ENCODE peak calls at places on chromosomes 12 and 14, in seven cellular contexts. One of them, this sample, is unnamed.

GRCh38 chr12:569091-569676 is 94.1 kb downstream of the NINJ2 start:
- DNase-seq in mucosa of gallbladder: no peak
- DNase-seq in HFFc6: no peak
- DNase-seq in activated CD4-positive, alpha-beta T cell treated with anti-CD3 and anti-CD28 coated beads, Interleukin-2, amount 10 ng/mL, durations not matched to agents 7 days and 5 days: no peak
- DNase-seq in suprapubic skin: no peak
- DNase-seq in tibial nerve: no peak
- DNase-seq in left lung: no peak
- DNase-seq in this sample: no peak

GRCh38 chr14:65167072-65167645 is 64.8 kb upstream of the MAX start:
- DNase-seq in mucosa of gallbladder: no peak
- DNase-seq in HFFc6: no peak
- DNase-seq in activated CD4-positive, alpha-beta T cell treated with anti-CD3 and anti-CD28 coated beads, Interleukin-2, amount 10 ng/mL, durations not matched to agents 7 days and 5 days: peak; percentile 41
- DNase-seq in suprapubic skin: no peak
- DNase-seq in tibial nerve: no peak
- DNase-seq in left lung: no peak
- DNase-seq in this sample: no peak

GRCh38 chr14:87443787-87444186 is 549.2 kb downstream of the GALC start:
- DNase-seq in mucosa of gallbladder: no peak
- DNase-seq in HFFc6: no peak
- DNase-seq in activated CD4-positive, alpha-beta T cell treated with anti-CD3 and anti-CD28 coated beads, Interleukin-2, amount 10 ng/mL, durations not matched to agents 7 days and 5 days: no peak
- DNase-seq in suprapubic skin: no peak
- DNase-seq in tibial nerve: no peak
- DNase-seq in left lung: no peak
- DNase-seq in this sample: no peak

GRCh38 chr12:60072911-60073310 is 477.1 kb downstream of the SLC16A7 start:
- DNase-seq in mucosa of gallbladder: no peak
- DNase-seq in HFFc6: peak; percentile 36
- DNase-seq in activated CD4-positive, alpha-beta T cell treated with anti-CD3 and anti-CD28 coated beads, Interleukin-2, amount 10 ng/mL, durations not matched to agents 7 days and 5 days: no peak
- DNase-seq in suprapubic skin: no peak
- DNase-seq in tibial nerve: no peak
- DNase-seq in left lung: no peak
- DNase-seq in this sample: peak; percentile 67

GRCh38 chr12:6226002-6226700 is 26.0 kb downstream of the CD9 start:
- DNase-seq in mucosa of gallbladder: peak; percentile 72
- DNase-seq in HFFc6: no peak
- DNase-seq in activated CD4-positive, alpha-beta T cell treated with anti-CD3 and anti-CD28 coated beads, Interleukin-2, amount 10 ng/mL, durations not matched to agents 7 days and 5 days: no peak
- DNase-seq in suprapubic skin: peak; percentile 84
- DNase-seq in tibial nerve: peak; percentile 57
- DNase-seq in left lung: peak; percentile 73
- DNase-seq in this sample: no peak

GRCh38 chr14:61140872-61141271 is 140.3 kb downstream of the TMEM30B start:
- DNase-seq in mucosa of gallbladder: no peak
- DNase-seq in HFFc6: peak; percentile 58
- DNase-seq in activated CD4-positive, alpha-beta T cell treated with anti-CD3 and anti-CD28 coated beads, Interleukin-2, amount 10 ng/mL, durations not matched to agents 7 days and 5 days: no peak
- DNase-seq in suprapubic skin: no peak
- DNase-seq in tibial nerve: no peak
- DNase-seq in left lung: no peak
- DNase-seq in this sample: peak; percentile 62

GRCh38 chr12:122031342-122032216 is 9.9 kb downstream of the BCL7A start:
- DNase-seq in mucosa of gallbladder: peak; percentile 35
- DNase-seq in HFFc6: no peak
- DNase-seq in activated CD4-positive, alpha-beta T cell treated with anti-CD3 and anti-CD28 coated beads, Interleukin-2, amount 10 ng/mL, durations not matched to agents 7 days and 5 days: peak; percentile 60
- DNase-seq in suprapubic skin: no peak
- DNase-seq in tibial nerve: no peak
- DNase-seq in left lung: no peak
- DNase-seq in this sample: peak; percentile 28

GRCh38 chr12:2751686-2752085 is 43.1 kb upstream of the FKBP4 start:
- DNase-seq in mucosa of gallbladder: no peak
- DNase-seq in HFFc6: no peak
- DNase-seq in activated CD4-positive, alpha-beta T cell treated with anti-CD3 and anti-CD28 coated beads, Interleukin-2, amount 10 ng/mL, durations not matched to agents 7 days and 5 days: no peak
- DNase-seq in suprapubic skin: no peak
- DNase-seq in tibial nerve: no peak
- DNase-seq in left lung: no peak
- DNase-seq in this sample: no peak

GRCh38 chr14:102280376-102280962 is 24.5 kb downstream of the MOK start:
- DNase-seq in mucosa of gallbladder: no peak
- DNase-seq in HFFc6: peak; percentile 97
- DNase-seq in activated CD4-positive, alpha-beta T cell treated with anti-CD3 and anti-CD28 coated beads, Interleukin-2, amount 10 ng/mL, durations not matched to agents 7 days and 5 days: no peak
- DNase-seq in suprapubic skin: no peak
- DNase-seq in tibial nerve: no peak
- DNase-seq in left lung: no peak
- DNase-seq in this sample: peak; percentile 100

GRCh38 chr12:115440438-115440837 is 756.5 kb upstream of the TBX3 start:
- DNase-seq in mucosa of gallbladder: peak; percentile 26
- DNase-seq in HFFc6: peak; percentile 75
- DNase-seq in activated CD4-positive, alpha-beta T cell treated with anti-CD3 and anti-CD28 coated beads, Interleukin-2, amount 10 ng/mL, durations not matched to agents 7 days and 5 days: no peak
- DNase-seq in suprapubic skin: no peak
- DNase-seq in tibial nerve: no peak
- DNase-seq in left lung: peak; percentile 35
- DNase-seq in this sample: peak; percentile 88

GRCh38 chr12:85775071-85775470 is 61.1 kb downstream of the RASSF9 start:
- DNase-seq in mucosa of gallbladder: no peak
- DNase-seq in HFFc6: no peak
- DNase-seq in activated CD4-positive, alpha-beta T cell treated with anti-CD3 and anti-CD28 coated beads, Interleukin-2, amount 10 ng/mL, durations not matched to agents 7 days and 5 days: no peak
- DNase-seq in suprapubic skin: no peak
- DNase-seq in tibial nerve: no peak
- DNase-seq in left lung: no peak
- DNase-seq in this sample: no peak

GRCh38 chr12:19435831-19436497 is 3.3 kb upstream of the AEBP2 start:
- DNase-seq in mucosa of gallbladder: no peak
- DNase-seq in HFFc6: no peak
- DNase-seq in activated CD4-positive, alpha-beta T cell treated with anti-CD3 and anti-CD28 coated beads, Interleukin-2, amount 10 ng/mL, durations not matched to agents 7 days and 5 days: no peak
- DNase-seq in suprapubic skin: no peak
- DNase-seq in tibial nerve: no peak
- DNase-seq in left lung: no peak
- DNase-seq in this sample: no peak

GRCh38 chr12:14689996-14690395 is 6.4 kb downstream of the GUCY2C start:
- DNase-seq in mucosa of gallbladder: no peak
- DNase-seq in HFFc6: no peak
- DNase-seq in activated CD4-positive, alpha-beta T cell treated with anti-CD3 and anti-CD28 coated beads, Interleukin-2, amount 10 ng/mL, durations not matched to agents 7 days and 5 days: no peak
- DNase-seq in suprapubic skin: no peak
- DNase-seq in tibial nerve: no peak
- DNase-seq in left lung: no peak
- DNase-seq in this sample: no peak

GRCh38 chr12:848519-849191 is 96.3 kb downstream of the WNK1 start:
- DNase-seq in mucosa of gallbladder: no peak
- DNase-seq in HFFc6: no peak
- DNase-seq in activated CD4-positive, alpha-beta T cell treated with anti-CD3 and anti-CD28 coated beads, Interleukin-2, amount 10 ng/mL, durations not matched to agents 7 days and 5 days: no peak
- DNase-seq in suprapubic skin: no peak
- DNase-seq in tibial nerve: no peak
- DNase-seq in left lung: no peak
- DNase-seq in this sample: no peak

GRCh38 chr14:104899781-104900180 is 24.9 kb upstream of the PLD4 start:
- DNase-seq in mucosa of gallbladder: no peak
- DNase-seq in HFFc6: no peak
- DNase-seq in activated CD4-positive, alpha-beta T cell treated with anti-CD3 and anti-CD28 coated beads, Interleukin-2, amount 10 ng/mL, durations not matched to agents 7 days and 5 days: no peak
- DNase-seq in suprapubic skin: no peak
- DNase-seq in tibial nerve: no peak
- DNase-seq in left lung: no peak
- DNase-seq in this sample: no peak